ENCODE peak calls at places on chromosomes 4 and X, in ten cellular contexts. Q, N, K, T, H, U, F, V, I and G are unnamed samples.

GRCh38 chr4:147813107-147813773 is 81.4 kb downstream of the ARHGAP10 start:
- DNase-seq in K (no peak), T (no peak), Q (no peak), H (no peak), F (no peak), I (no peak), N (no peak), V (no peak), U (no peak), G (no peak)

GRCh38 chr4:1206299-1207156 is 34.1 kb upstream of the SPON2 start:
- DNase-seq in K (no peak), H (peak; percentile 25), F (peak; percentile 18), V (no peak), U (no peak), T (no peak), N (no peak), Q (peak; percentile 26), I (no peak), G (no peak)

GRCh38 chr4:17680559-17680958 is 66.1 kb downstream of the MED28 start:
- DNase-seq in T (no peak), N (no peak), H (no peak), F (no peak), Q (no peak), U (no peak), K (no peak), I (no peak), V (no peak), G (no peak)

GRCh38 chr4:2857349-2857927 is 13.8 kb downstream of the ADD1 start:
- DNase-seq in K (no peak), N (no peak), U (no peak), T (no peak), V (no peak), H (no peak), Q (no peak), F (no peak), I (no peak), G (no peak)

GRCh38 chr4:120055795-120056194 is 10.9 kb downstream of the MAD2L1 start:
- DNase-seq in Q (no peak), I (no peak), N (no peak), T (no peak), F (no peak), K (no peak), U (no peak), V (no peak), H (no peak), G (no peak)

GRCh38 chr4:113293043-113293560 is 243.6 kb downstream of the ANK2 start:
- DNase-seq in N (no peak), U (peak; percentile 27), I (no peak), K (no peak), T (no peak), F (peak; percentile 34), Q (no peak), H (peak; percentile 45), V (no peak), G (no peak)

GRCh38 chr4:149781150-149781549 is 34.5 kb downstream of the IQCM start:
- DNase-seq in V (no peak), I (no peak), U (no peak), F (no peak), Q (no peak), T (no peak), H (no peak), K (peak; percentile 42), N (no peak), G (no peak)

GRCh38 chr4:2832309-2832980 is 11.2 kb upstream of the ADD1 start:
- DNase-seq in V (no peak), U (no peak), I (no peak), F (no peak), K (no peak), Q (peak; percentile 15), T (no peak), N (peak; percentile 1), H (peak; percentile 18), G (no peak)

GRCh38 chr4:24763631-24764302 is 31.6 kb upstream of the SOD3 start:
- DNase-seq in N (no peak), V (no peak), Q (no peak), H (peak; percentile 34), K (no peak), T (peak; percentile 60), F (no peak), U (no peak), I (no peak), G (no peak)

GRCh38 chrX:1824855-1825254 is 210.0 kb downstream of the ASMT start:
- DNase-seq in F (no peak), U (no peak), I (no peak), H (no peak), V (no peak), T (no peak), N (no peak), K (no peak), Q (no peak), G (no peak)

GRCh38 chr4:128830906-128831525 is 21.5 kb downstream of the JADE1 start:
- DNase-seq in N (no peak), U (no peak), F (no peak), Q (no peak), H (no peak), K (no peak), V (no peak), T (no peak), I (no peak), G (no peak)

GRCh38 chr4:36138221-36138620 is 106.1 kb downstream of the ARAP2 start:
- DNase-seq in H (no peak), K (no peak), F (no peak), V (no peak), N (no peak), I (no peak), T (no peak), Q (no peak), U (no peak), G (no peak)

GRCh38 chrX:2145672-2146412 is 354.9 kb downstream of the DHRSX start:
- DNase-seq in Q (no peak), N (no peak), U (no peak), K (no peak), I (no peak), T (no peak), V (no peak), F (no peak), H (no peak), G (no peak)

GRCh38 chrX:49166914-49167739 is 4.6 kb downstream of the MAGIX start:
- DNase-seq in Q (peak; percentile 74), N (no peak), I (no peak), U (peak; percentile 72), V (no peak), F (peak; percentile 72), T (peak; percentile 51), H (peak; percentile 91), K (no peak), G (no peak)

GRCh38 chr4:26346203-26346620 is 25.4 kb downstream of the RBPJ start:
- DNase-seq in N (peak; percentile 5), H (no peak), U (peak; percentile 11), T (no peak), I (no peak), Q (no peak), V (no peak), K (no peak), F (no peak), G (no peak)

DNA sequence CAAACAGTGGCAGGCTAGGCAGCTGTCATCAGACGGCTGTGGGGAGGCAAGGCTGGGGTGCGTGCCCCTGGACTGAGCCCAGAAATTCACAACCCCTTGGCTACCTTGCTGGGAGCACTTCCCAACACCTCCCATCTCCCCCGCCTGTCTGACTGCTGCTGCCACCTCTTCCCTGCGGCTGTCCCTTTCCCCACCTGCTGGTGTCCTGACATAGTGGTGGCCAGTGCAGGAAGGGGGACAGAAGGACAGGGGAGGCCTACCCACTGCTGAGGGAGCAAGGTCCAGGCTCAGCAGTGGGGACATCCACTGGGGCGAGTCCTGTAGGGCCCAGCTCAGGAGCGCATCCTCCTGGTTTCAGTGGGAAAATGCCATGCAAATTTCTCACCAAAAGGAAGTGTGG is 3.4 kb downstream of the ABCD1 start:
- DNase-seq in H (no peak), F (no peak), I (no peak), N (no peak), U (no peak), V (no peak), Q (no peak), T (no peak), K (no peak), G (no peak)
- TF ChIP-seq CTCF in H (no peak), F (no peak), I (no peak), N (no peak), U (no peak), V (no peak), Q (no peak), T (no peak), K (no peak), G (no peak)

GRCh38 chrX:85109235-85109634 is 105.6 kb downstream of the APOOL start:
- DNase-seq in T (peak; percentile 7), N (peak; percentile 3), Q (no peak), I (peak; percentile 20), U (no peak), V (no peak), H (no peak), F (no peak), K (peak; percentile 35), G (peak; percentile 10)
- TF ChIP-seq CTCF in T (peak; percentile 61), N (no peak), Q (no peak), I (no peak), U (peak; percentile 36), V (peak; percentile 49), H (no peak), F (no peak), K (peak; percentile 56), G (peak; percentile 21)

GRCh38 chrX:96764864-96765263 is 80.2 kb downstream of the DIAPH2 start:
- DNase-seq in Q (no peak), U (no peak), V (no peak), T (no peak), K (no peak), I (no peak), H (no peak), N (no peak), F (no peak), G (no peak)

GRCh38 chrX:96771500-96771899 is 86.9 kb downstream of the DIAPH2 start:
- DNase-seq in I (no peak), V (no peak), N (no peak), F (no peak), T (no peak), Q (no peak), H (no peak), K (no peak), U (no peak), G (no peak)

GRCh38 chrX:96774116-96774515 is 89.5 kb downstream of the DIAPH2 start:
- DNase-seq in U (no peak), T (no peak), N (no peak), Q (no peak), H (no peak), I (no peak), F (no peak), V (no peak), K (no peak), G (no peak)

DNA sequence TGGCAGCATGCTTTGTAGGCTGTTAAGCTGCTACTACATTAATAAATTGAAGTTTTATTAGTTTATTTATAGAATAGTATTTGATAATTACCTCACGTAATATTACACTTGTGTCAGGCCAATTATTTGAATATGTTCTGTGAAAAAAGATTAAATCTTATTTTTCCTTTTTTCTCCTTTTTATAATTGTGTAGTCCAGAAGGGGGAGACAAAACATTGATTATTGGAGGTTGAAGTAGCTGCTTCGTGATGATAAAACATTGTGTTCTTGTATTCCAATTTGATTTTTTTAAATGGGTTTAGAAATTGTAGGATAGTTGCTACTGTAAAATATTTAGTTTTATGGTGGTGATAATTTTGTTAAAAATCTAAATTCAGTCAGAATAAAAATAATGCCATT is 85.7 kb downstream of the DIAPH2 start:
- DNase-seq in T (no peak), U (no peak), V (no peak), I (no peak), K (no peak), N (no peak), F (no peak), H (no peak), Q (no peak), G (no peak)
- TF ChIP-seq CTCF in T (peak; percentile 49), U (peak; percentile 30), V (peak; percentile 83), I (peak; percentile 35), K (peak; percentile 46), N (no peak), F (peak; percentile 18), H (peak; percentile 38), Q (peak; percentile 37), G (peak; percentile 60)

GRCh38 chr4:62560858-62561257 is 1360.7 kb downstream of the ADGRL3 start:
- DNase-seq in H (no peak), K (no peak), T (no peak), N (no peak), Q (no peak), V (no peak), I (no peak), U (no peak), F (no peak), G (no peak)
- TF ChIP-seq CTCF in H (no peak), K (no peak), T (no peak), N (no peak), Q (no peak), V (no peak), I (no peak), U (no peak), F (no peak), G (no peak)